ENCODE peak calls at places on chromosomes 2 and 18, in six cellular contexts. D is HepG2, A is K562, K is GM12878, S is GM12892, O is H1. C is an unnamed sample.

GRCh38 chr2:74915743-74916142 is 42.7 kb upstream of the POLE4 start:
- DNase-seq in S (no peak), A (no peak), O (no peak), K (peak; percentile 11), D (no peak), C (no peak)

GRCh38 chr2:20208487-20208882 is 16.4 kb downstream of the SDC1 start:
- DNase-seq in A (no peak), D (no peak), S (no peak), O (no peak), K (no peak), C (no peak)

GRCh38 chr2:221465776-221466175 is 106.3 kb downstream of the EPHA4 start:
- DNase-seq in S (no peak), K (peak; percentile 15), O (no peak), D (no peak), A (no peak), C (no peak)

GRCh38 chr2:190634381-190634780 is 14.5 kb upstream of the NAB1 start:
- DNase-seq in A (no peak), S (no peak), K (no peak), O (no peak), D (no peak), C (no peak)

GRCh38 chr2:61793389-61793836 is 60.4 kb downstream of the FAM161A start:
- DNase-seq in S (peak; percentile 68), D (peak; percentile 67), O (peak; percentile 62), A (peak; percentile 78), K (no peak), C (peak; percentile 75)

GRCh38 chr2:238127165-238128060 is 11.1 kb upstream of the KLHL30 start:
- DNase-seq in O (no peak), A (peak; percentile 77), S (peak; percentile 62), D (peak; percentile 39), K (no peak), C (no peak)

GRCh38 chr2:218879881-218880748 is 537 bp upstream of the WNT10A start:
- DNase-seq in D (no peak), O (no peak), S (peak; percentile 83), A (peak; percentile 42), K (peak; percentile 80), C (peak; percentile 80)

GRCh38 chr2:120110507-120110906 is 97.6 kb downstream of the EPB41L5 start:
- DNase-seq in O (no peak), S (no peak), A (no peak), D (no peak), K (no peak), C (no peak)

GRCh38 chr2:182616471-182617393 is 99.3 kb upstream of the DNAJC10 start:
- DNase-seq in K (no peak), D (peak; percentile 63), S (no peak), O (no peak), A (no peak), C (no peak)

GRCh38 chr18:40708726-40709125 is 1246.3 kb upstream of the PIK3C3 start:
- DNase-seq in K (no peak), D (no peak), S (no peak), A (no peak), O (no peak), C (no peak)

GRCh38 chr2:163692081-163692480 is 43.7 kb downstream of the FIGN start:
- DNase-seq in D (no peak), S (no peak), O (no peak), K (no peak), A (no peak), C (no peak)

GRCh38 chr2:152730591-152731333 is 12.3 kb downstream of the ARL6IP6 start:
- DNase-seq in O (no peak), K (no peak), D (no peak), S (no peak), A (no peak), C (no peak)

GRCh38 chr18:6781846-6782245 is 52.3 kb downstream of the ARHGAP28 start:
- DNase-seq in K (no peak), O (no peak), A (no peak), D (no peak), S (no peak), C (no peak)

GRCh38 chr18:76875390-76876330 is 53.3 kb downstream of the ZNF236 start:
- DNase-seq in D (peak; percentile 48), K (no peak), A (peak; percentile 32), S (no peak), O (no peak), C (peak; percentile 27)

GRCh38 chr2:61044596-61044995 is 21.1 kb upstream of the SANBR start:
- DNase-seq in O (no peak), S (no peak), A (no peak), D (no peak), K (no peak), C (no peak)

GRCh38 chr2:202113571-202114142 is 40.6 kb downstream of the KIAA2012 start:
- DNase-seq in K (no peak), A (no peak), D (peak; percentile 29), S (no peak), O (no peak), C (no peak)

GRCh38 chr2:69065735-69066336 is 52.9 kb downstream of the ANTXR1 start:
- DNase-seq in O (no peak), D (no peak), A (no peak), S (no peak), K (no peak), C (no peak)

GRCh38 chr2:85265304-85265703 is 62.5 kb downstream of the TGOLN2 start:
- DNase-seq in A (no peak), K (no peak), D (no peak), O (no peak), S (no peak), C (no peak)

GRCh38 chr2:221817052-221817451 is 244.9 kb upstream of the EPHA4 start:
- DNase-seq in D (no peak), O (no peak), K (no peak), S (no peak), A (no peak), C (no peak)

DNA sequence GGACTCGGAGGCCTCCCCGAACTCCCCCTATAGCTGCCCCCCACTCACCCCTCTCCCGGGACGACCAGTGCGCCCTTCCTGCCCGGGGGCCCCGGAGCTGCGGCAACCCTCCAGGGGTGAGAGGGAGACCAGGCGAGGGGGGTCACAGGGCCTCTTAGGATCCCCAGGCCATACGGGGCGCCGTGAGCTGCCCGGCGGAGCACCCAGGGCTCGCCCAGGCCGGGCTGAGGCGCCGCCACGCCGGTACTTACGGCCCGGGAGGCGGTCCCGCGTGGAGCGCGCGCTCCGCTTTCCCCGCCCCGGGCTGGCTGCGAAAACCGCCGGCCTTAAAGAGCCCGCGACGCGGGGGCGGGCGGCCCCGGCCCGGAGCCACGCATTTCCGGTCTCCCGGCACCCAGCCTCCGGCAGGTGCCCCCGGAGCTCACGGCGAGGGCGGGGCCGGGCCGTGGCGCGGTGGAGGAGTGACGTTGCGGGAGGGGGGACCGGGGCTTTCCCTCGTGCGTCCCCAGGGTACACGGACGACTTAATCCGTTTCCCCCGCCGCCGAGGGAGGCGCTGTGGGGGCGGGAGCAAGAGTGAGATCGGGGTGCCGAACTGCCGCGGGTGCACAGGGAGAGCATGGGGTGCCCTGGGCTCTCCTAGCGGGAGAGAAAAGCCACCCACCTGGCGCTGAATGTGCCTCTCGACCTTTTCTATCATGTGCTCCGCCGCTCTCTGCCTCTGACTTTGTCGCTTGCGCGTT is at the start of gene METTL21A:
- DNase-seq in S (peak; percentile 87), A (peak; percentile 87), K (peak; percentile 86), O (peak; percentile 46), D (peak; percentile 94), C (peak; percentile 85)
- TF ChIP-seq POLR2A in S (peak; percentile 76), A (peak; percentile 81), K (peak; percentile 89), O (peak; percentile 78), D (peak; percentile 83), C (peak; percentile 77)

GRCh38 chr2:158893474-158893873 is 75.0 kb upstream of the TANC1 start:
- DNase-seq in S (no peak), K (no peak), O (no peak), D (no peak), A (no peak), C (no peak)

GRCh38 chr2:158894572-158894971 is 73.9 kb upstream of the TANC1 start:
- DNase-seq in D (no peak), O (no peak), K (no peak), A (no peak), S (no peak), C (no peak)

GRCh38 chr2:158893057-158893456 is 75.4 kb upstream of the TANC1 start:
- DNase-seq in O (no peak), D (no peak), S (no peak), A (no peak), K (no peak), C (no peak)

GRCh38 chr2:158890296-158890905 is 78.0 kb upstream of the TANC1 start:
- DNase-seq in O (no peak), D (no peak), K (no peak), A (no peak), S (no peak), C (no peak)

GRCh38 chr2:158894078-158894477 is 74.4 kb upstream of the TANC1 start:
- DNase-seq in S (no peak), O (no peak), A (no peak), D (peak; percentile 16), K (no peak), C (no peak)
- TF ChIP-seq TAF1 in S (no peak), O (no peak), A (no peak), D (no peak), K (no peak), C (no peak)

GRCh38 chr2:46487667-46488333 is 8.4 kb downstream of the TMEM247 start:
- DNase-seq in D (no peak), K (no peak), S (no peak), A (peak; percentile 64), O (no peak), C (no peak)
- TF ChIP-seq POLR2AphosphoS5 in D (no peak), K (no peak), S (no peak), A (no peak), O (no peak), C (no peak)

GRCh38 chr2:106195996-106196395 is 1.9 kb upstream of the UXS1 start:
- DNase-seq in K (no peak), A (no peak), O (no peak), S (no peak), D (no peak), C (no peak)

GRCh38 chr2:106195456-106195855 is 1.4 kb upstream of the UXS1 start:
- DNase-seq in S (no peak), K (no peak), O (no peak), D (no peak), A (no peak), C (no peak)

GRCh38 chr2:106193491-106193976 is 567 bp downstream of the UXS1 start:
- DNase-seq in O (no peak), D (peak; percentile 15), S (peak; percentile 32), K (no peak), A (no peak), C (peak; percentile 32)

GRCh38 chr2:106192752-106193490 is 1.2 kb downstream of the UXS1 start:
- DNase-seq in O (no peak), S (peak; percentile 31), A (no peak), K (peak; percentile 47), D (peak; percentile 43), C (peak; percentile 37)

DNA sequence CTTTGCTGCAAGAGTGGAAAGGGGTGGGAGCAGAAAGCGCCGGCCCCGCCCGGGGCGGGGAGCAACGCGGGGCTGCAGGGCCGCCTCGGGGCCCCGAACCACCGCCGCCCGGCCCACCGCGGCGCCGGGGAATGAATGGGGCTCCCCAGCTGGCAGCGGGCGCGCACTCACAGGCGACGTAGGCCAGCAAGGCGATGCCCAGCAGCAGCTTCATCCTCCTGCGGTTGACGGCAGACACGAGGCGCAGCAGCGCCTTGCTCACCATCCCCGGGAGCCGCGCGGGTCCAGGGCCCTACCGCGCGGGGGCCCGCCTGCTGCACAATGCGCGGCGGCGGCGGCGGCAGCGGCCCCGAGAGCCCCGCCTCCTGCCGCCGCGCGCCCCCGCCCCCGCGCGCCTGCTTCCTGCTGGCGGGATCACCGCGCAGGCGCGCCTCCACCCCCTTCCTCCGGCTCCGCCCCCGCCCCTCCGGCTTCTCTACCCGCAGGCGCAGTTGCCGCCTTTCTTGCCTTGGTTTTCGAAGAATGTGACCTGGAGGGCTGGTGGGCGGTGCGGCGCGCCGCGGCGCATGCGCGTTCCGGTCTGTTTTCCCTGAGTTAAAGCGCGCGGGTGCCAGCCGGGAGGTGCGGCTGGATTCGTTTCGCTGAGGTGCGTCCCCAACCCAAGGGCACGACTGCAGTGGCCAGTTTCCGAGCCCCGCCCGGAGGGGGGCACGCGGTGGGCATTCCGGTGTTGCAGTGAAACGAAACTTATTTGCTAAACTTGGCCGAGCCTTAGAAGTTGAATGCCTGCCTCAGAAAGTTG is at the start of gene UXS1:
- DNase-seq in A (peak; percentile 99), K (peak; percentile 78), S (peak; percentile 88), O (peak; percentile 94), D (peak; percentile 98), C (peak; percentile 91)
- TF ChIP-seq POLR2A in A (peak; percentile 85), K (peak; percentile 92), S (peak; percentile 87), O (peak; percentile 79), D (peak; percentile 87), C (peak; percentile 72)